ENCODE peak calls at places on chromosomes 12 and 14, in ten cellular contexts. Z is GM13976; U is RWPE2; E is NCI-H2029 treated with DMSO at 0.1 percent for 48 hours; S is stimulated activated CD4-positive, alpha-beta T cell treated with anti-CD3 and anti-CD28 coated beads, Interleukin-4, amount 100 ng/mL, for 24 hours; R is activated T-helper 2 cell treated with anti-CD3 and anti-CD28 coated beads, Interferon-gamma antibody, Interleukin-2, Interleukin-4, amounts not matched to agents 10 μg/mL and 5 μg/mL and 100 μg/mL, durations not matched to agents 14 hours and 24 hours and 36 hours; T is NCI-H526; W is H54; V is HuH-7; Q is GM12865. Y is an unnamed sample.

GRCh38 chr14:96588410-96589249 is 86.4 kb downstream of the PAPOLA start:
- DNase-seq in U (no peak), Z (no peak), E (no peak), R (no peak), Q (no peak), T (no peak), S (no peak), W (no peak), V (no peak), Y (no peak)

GRCh38 chr12:46224401-46224800 is 44.4 kb downstream of the SLC38A1 start:
- DNase-seq in V (no peak), E (no peak), W (no peak), S (no peak), U (no peak), T (no peak), R (no peak), Z (no peak), Q (no peak), Y (no peak)

GRCh38 chr12:76547526-76547925 is 12.0 kb downstream of the OSBPL8 start:
- DNase-seq in V (no peak), Q (no peak), R (no peak), U (no peak), Z (no peak), T (no peak), W (no peak), E (no peak), S (no peak), Y (no peak)

GRCh38 chr12:118436002-118436724 is 59.8 kb downstream of the SUDS3 start:
- DNase-seq in T (no peak), W (no peak), Q (peak), U (no peak), E (no peak), Z (peak), S (no peak), R (no peak), V (no peak), Y (no peak)

GRCh38 chr12:69047990-69048389 is 115.0 kb upstream of the CPM start:
- DNase-seq in S (no peak), U (no peak), Z (no peak), V (no peak), W (no peak), Q (no peak), T (no peak), R (no peak), E (no peak), Y (no peak)

GRCh38 chr14:70822706-70823185 is 13.4 kb upstream of the MAP3K9 start:
- DNase-seq in S (no peak), W (no peak), R (no peak), U (no peak), Q (no peak), E (no peak), Z (peak), V (peak), T (no peak), Y (no peak)

GRCh38 chr12:129325566-129325965 is 472.3 kb downstream of the GLT1D1 start:
- DNase-seq in Z (no peak), W (no peak), U (no peak), Q (no peak), V (no peak), R (no peak), E (no peak), T (no peak), S (no peak), Y (no peak)

GRCh38 chr12:116508145-116509121 is 50.7 kb upstream of the MAP1LC3B2 start:
- DNase-seq in Z (peak), V (peak), S (peak), W (no peak), E (no peak), R (no peak), U (no peak), T (no peak), Q (no peak), Y (no peak)

GRCh38 chr12:116880817-116881324 is 370 bp downstream of the HRK start:
- DNase-seq in T (peak), W (peak), Q (peak), V (peak), Z (peak), U (no peak), E (no peak), S (no peak), R (peak), Y (peak)

GRCh38 chr12:93273834-93274705 is 103.7 kb upstream of the NUDT4 start:
- DNase-seq in V (no peak), Z (no peak), T (no peak), S (no peak), Q (no peak), R (no peak), W (no peak), U (no peak), E (no peak), Y (no peak)

Y was measured in T-helper 2 cell treated with Interferon-gamma antibody and Interleukin-4, amounts not matched to agents 5 μg/mL and 100 μg/mL, for 36 hours.